ENCODE peak calls at places on chromosome 19, in four cellular contexts. Z is HCT116, Q is Peyer's patch, G is heart left ventricle. T is an unnamed sample.

GRCh38 chr19:40594657-40595077 is 6.5 kb upstream of the LTBP4 start:
- DNase-seq in G (no peak), Q (no peak), Z (no peak), T (no peak)

GRCh38 chr19:16233836-16234551 is 36.3 kb downstream of the AP1M1 start:
- DNase-seq in Q (no peak), Z (no peak), G (no peak), T (no peak)

GRCh38 chr19:5563008-5563431 is 4.7 kb downstream of the TINCR start:
- DNase-seq in Z (no peak), G (no peak), Q (no peak), T (no peak)

GRCh38 chr19:15680923-15681322 is 8.0 kb downstream of the CYP4F12 start:
- DNase-seq in Z (no peak), Q (peak), G (no peak), T (no peak)

GRCh38 chr19:14369399-14370168 is 11.7 kb upstream of the ADGRE5 start:
- DNase-seq in G (no peak), Q (peak), Z (no peak), T (no peak)

GRCh38 chr19:30029721-30030510 is 87.9 kb downstream of the URI1 start:
- DNase-seq in Q (no peak), Z (peak), G (no peak), T (no peak)

GRCh38 chr19:611506-611869 is 21.8 kb downstream of the HCN2 start:
- DNase-seq in Z (no peak), G (no peak), Q (no peak), T (no peak)

GRCh38 chr19:17718988-17719711 is at the start of gene MAP1S:
- DNase-seq in Q (peak), Z (no peak), G (peak), T (peak)

GRCh38 chr19:57241181-57241580 is 749 bp downstream of the ZNF805 start:
- DNase-seq in G (no peak), Z (no peak), Q (no peak), T (peak)

GRCh38 chr19:35306473-35307246 is 14.7 kb downstream of the MAG start:
- DNase-seq in G (peak), Z (no peak), Q (no peak), T (no peak)

GRCh38 chr19:50489461-50490011 is 12.9 kb upstream of the GARIN5A start:
- DNase-seq in Z (no peak), Q (no peak), G (peak), T (no peak)

GRCh38 chr19:30718728-30719127 is 346.5 kb downstream of the ZNF536 start:
- DNase-seq in Z (no peak), Q (no peak), G (no peak), T (no peak)

GRCh38 chr19:38276942-38277517 is 12.7 kb downstream of the SPINT2 start:
- DNase-seq in G (no peak), Z (no peak), Q (no peak), T (no peak)

GRCh38 chr19:8028951-8029491 is 23.5 kb upstream of the CCL25 start:
- DNase-seq in G (no peak), Q (no peak), Z (no peak), T (no peak)

GRCh38 chr19:1308718-1309117 is 23.0 kb downstream of the EFNA2 start:
- DNase-seq in Q (no peak), Z (no peak), G (no peak), T (no peak)

GRCh38 chr19:34096020-34096915 is 76.0 kb upstream of the LSM14A start:
- DNase-seq in G (no peak), Z (peak), Q (no peak), T (peak)

GRCh38 chr19:28971011-28971410 is 241.9 kb downstream of the UQCRFS1 start:
- DNase-seq in Q (no peak), G (no peak), Z (no peak), T (no peak)

GRCh38 chr19:589693-590395 is at the start of gene HCN2:
- DNase-seq in Q (no peak), G (no peak), Z (no peak), T (no peak)

GRCh38 chr19:29378543-29379105 is 147.2 kb upstream of the VSTM2B start:
- DNase-seq in Z (no peak), Q (peak), G (no peak), T (no peak)

GRCh38 chr19:54388001-54388802 is 23.5 kb upstream of the LAIR1 start:
- DNase-seq in Q (peak), Z (no peak), G (no peak), T (no peak)

GRCh38 chr19:35146746-35147466 is 3.9 kb downstream of the FXYD7 start:
- DNase-seq in Z (no peak), Q (no peak), G (no peak), T (no peak)

DNA sequence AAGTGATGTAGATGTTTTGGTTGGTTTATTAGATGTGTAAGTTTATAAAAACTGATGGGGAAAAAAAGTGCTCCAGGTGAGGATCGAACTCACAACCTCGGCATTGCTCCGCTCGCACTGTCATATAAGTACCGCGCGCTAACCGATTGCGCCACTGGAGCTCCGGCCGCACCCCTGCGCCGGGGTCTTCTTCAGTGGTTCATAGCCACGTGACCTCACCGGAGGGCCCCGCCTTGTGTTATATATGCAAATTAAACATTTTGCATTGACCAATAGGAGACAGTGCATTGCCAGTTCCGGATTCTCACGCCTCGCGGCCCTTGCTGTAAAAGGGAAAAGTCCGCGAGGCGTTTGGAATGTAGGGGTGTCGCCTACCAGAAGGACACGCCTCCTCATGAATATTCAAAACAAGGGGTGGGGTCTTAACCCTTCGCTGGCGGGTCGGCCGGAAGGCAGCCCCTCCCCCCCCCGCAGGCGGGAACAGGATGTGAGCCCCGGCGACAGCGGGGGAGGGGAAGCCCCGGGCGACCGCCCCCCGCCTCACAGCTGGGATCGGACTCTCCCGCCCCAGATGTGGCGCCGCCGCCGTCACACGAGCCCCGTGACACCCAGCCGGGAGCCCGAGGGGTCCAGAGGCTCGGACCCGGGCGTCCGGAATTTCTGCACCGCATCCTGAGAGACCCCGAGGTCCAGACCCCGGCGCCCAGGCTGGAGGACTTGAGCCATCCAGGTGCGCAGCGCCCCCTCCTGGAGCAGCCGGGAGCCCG is at the start of gene PLEKHG2:
- DNase-seq in Q (peak), Z (peak), G (peak), T (peak)
- TF ChIP-seq POLR2A in Q (peak), Z (peak), G (no peak), T (peak)

GRCh38 chr19:27844261-27844660 is 1368.7 kb downstream of the UQCRFS1 start:
- DNase-seq in Z (no peak), G (no peak), Q (no peak), T (no peak)
- TF ChIP-seq POLR2A in Z (no peak), G (no peak), Q (no peak), T (no peak)

DNA sequence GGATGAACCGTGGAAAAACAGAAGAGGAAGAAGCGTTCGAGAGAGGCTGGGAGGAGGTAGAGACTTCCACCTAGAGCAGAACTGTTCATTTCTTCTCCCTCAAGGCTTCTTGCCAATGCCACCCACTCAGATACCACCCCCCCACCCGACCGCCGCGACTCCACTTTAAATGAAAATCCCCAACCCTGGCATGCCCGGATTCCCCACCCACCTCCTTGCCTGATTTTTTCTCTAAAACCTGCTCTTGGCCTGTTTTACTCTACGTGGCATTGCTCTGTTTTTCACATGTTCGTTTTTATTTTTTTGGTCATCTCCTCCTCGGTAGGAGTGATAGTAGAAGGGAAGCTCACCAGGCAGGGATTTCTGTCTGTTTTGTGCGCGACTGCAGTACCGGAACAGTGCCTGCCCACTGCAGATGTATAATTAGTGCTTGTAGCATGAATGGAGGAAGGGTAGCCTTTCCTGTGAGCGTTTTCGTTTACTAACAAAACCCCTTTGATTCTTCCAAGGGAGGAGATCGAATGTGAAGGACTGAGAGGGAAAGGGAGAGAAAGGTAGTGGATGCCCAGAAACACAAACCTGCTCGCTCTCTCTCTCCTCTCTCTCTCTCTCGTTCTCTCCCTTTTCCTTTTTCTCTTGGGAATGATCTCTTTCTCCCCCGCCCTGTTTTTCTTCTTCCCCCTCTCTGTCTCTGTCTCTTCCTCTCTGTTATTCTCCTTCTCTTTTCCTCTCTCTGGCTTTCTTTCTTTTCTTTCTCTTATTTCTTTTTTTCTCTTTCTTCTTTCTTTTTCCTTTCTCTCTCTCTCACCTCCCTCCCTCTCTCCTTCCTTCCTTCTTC is 2.2 kb downstream of the CD70 start:
- DNase-seq in Z (no peak), Q (no peak), G (no peak), T (no peak)
- TF ChIP-seq POLR2A in Z (no peak), Q (no peak), G (no peak), T (no peak)

GRCh38 chr19:3434630-3435553 is 45.4 kb downstream of the SMIM24 start:
- DNase-seq in Q (peak), G (peak), Z (peak), T (peak)
- TF ChIP-seq POLR2A in Q (no peak), G (no peak), Z (no peak), T (peak)

DNA sequence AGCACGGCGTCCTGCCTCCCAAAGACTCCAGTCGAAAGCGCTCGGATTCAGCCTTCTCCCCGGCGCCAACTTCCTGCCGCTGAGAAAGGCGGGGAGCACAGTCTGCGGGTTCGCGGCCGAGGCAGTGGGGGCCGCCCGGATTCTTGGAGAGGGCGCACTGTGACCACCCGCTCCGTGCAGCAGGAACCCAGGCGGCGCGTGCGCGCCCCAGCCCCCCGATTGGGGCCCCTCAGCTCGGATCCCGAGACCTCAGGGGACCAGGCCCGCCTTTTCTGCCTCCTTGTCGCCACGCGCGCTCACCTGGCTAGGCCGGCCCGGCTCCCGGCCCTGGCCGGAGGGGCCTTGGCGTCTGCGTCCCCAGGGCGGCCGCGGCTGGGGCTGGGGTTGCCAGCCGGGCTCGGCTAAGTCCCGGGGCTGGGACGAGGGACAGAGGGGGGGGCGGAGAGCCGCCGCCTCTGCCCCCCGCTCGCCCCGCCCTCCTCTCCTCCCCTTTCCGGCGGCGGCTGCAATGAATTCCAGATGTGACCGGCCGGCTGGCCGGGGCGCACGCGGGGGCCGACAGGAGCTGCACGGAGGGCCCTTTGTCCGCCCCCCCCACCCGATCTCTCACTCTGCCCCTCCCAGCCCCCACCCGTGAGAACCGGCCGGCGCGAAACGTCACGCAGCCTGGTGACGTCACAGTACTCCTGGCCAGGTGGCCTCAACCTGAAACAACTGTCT is at the start of gene S1PR2:
- DNase-seq in Z (peak), G (peak), Q (peak), T (peak)
- TF ChIP-seq POLR2A in Z (no peak), G (no peak), Q (peak), T (no peak)

DNA sequence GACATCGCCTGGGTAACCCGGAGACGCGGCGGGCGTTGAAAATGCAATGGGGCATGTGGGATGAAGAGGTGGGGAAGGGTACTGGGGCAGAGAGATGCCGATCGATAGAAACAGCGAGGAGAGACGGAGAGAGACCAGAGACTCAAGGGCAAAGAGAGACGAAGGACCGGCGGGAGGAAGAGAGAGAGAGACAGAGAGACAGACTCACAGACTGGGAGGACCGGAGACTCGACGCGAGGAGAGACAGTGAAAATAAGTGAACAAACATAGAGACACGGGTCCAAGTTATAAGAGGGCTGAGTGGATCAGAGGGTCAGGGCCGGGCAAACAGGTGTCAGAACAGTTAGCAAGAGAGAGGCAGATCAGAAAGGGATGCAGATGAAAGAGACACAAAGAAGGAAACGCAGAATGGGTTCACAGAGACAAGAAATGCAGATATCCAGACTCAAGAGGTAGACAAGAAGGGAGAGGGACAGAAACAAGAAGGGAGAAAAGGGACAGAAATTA is 576 bp upstream of the MZF1 start:
- DNase-seq in G (no peak), Q (no peak), Z (no peak), T (no peak)
- TF ChIP-seq POLR2A in G (no peak), Q (no peak), Z (peak), T (peak)

GRCh38 chr19:4448147-4448985 is 9.2 kb downstream of the UBXN6 start:
- DNase-seq in Q (no peak), G (no peak), Z (no peak), T (no peak)
- TF ChIP-seq POLR2A in Q (no peak), G (no peak), Z (no peak), T (no peak)

GRCh38 chr19:47490847-47491246 is 6.8 kb upstream of the KPTN start:
- DNase-seq in Q (no peak), Z (no peak), G (peak), T (no peak)

GRCh38 chr19:47492137-47492533 is 8.1 kb upstream of the KPTN start:
- DNase-seq in Q (no peak), G (peak), Z (no peak), T (no peak)

GRCh38 chr19:47490031-47490430 is 6.0 kb upstream of the KPTN start:
- DNase-seq in Z (no peak), Q (no peak), G (peak), T (peak)

GRCh38 chr19:47492571-47493377 is 8.8 kb upstream of the KPTN start:
- DNase-seq in Z (no peak), G (peak), Q (no peak), T (no peak)

GRCh38 chr19:47491358-47492136 is 7.5 kb upstream of the KPTN start:
- DNase-seq in Q (no peak), G (peak), Z (no peak), T (no peak)
- TF ChIP-seq POLR2A in Q (no peak), G (no peak), Z (no peak), T (no peak)

GRCh38 chr19:19464339-19465098 is 50.8 kb downstream of the TSSK6 start:
- DNase-seq in Q (no peak), Z (no peak), G (peak), T (no peak)

GRCh38 chr19:19466201-19466600 is 49.1 kb downstream of the TSSK6 start:
- DNase-seq in Z (no peak), G (peak), Q (no peak), T (no peak)

GRCh38 chr19:19468424-19469050 is 46.8 kb downstream of the TSSK6 start:
- DNase-seq in Q (no peak), G (no peak), Z (no peak), T (peak)

GRCh38 chr19:19463348-19464117 is 51.8 kb downstream of the TSSK6 start:
- DNase-seq in Z (no peak), G (no peak), Q (no peak), T (no peak)

GRCh38 chr19:19465436-19466070 is 49.8 kb downstream of the TSSK6 start:
- DNase-seq in G (peak), Q (no peak), Z (no peak), T (no peak)
- TF ChIP-seq POLR2A in G (no peak), Q (no peak), Z (no peak), T (no peak)

T was measured in erythroblast.